ENCODE peak calls at places on chromosome 19, in six cellular contexts. O is erythroblast; A is nephron progenitor cell; J is occipital lobe; S is activated CD4-positive, alpha-beta T cell treated with anti-CD3 and anti-CD28 coated beads, Interleukin-2, amount 50 U/mL, for 48 hours; N is effector CD4-positive, alpha-beta T cell. V is an unnamed sample.

GRCh38 chr19:29245221-29245620 is 32.3 kb upstream of the UQCRFS1 start:
- DNase-seq in J (no peak), N (no peak), S (no peak), A (no peak), O (no peak), V (no peak)

GRCh38 chr19:34096020-34096915 is 76.0 kb upstream of the LSM14A start:
- DNase-seq in O (peak; percentile 54), A (no peak), N (no peak), S (no peak), J (no peak), V (no peak)

GRCh38 chr19:45091031-45091918 is 1.7 kb upstream of the PPP1R37 start:
- DNase-seq in N (peak; percentile 97), J (peak; percentile 98), A (peak; percentile 100), O (peak; percentile 99), S (peak; percentile 94), V (peak; percentile 93)

GRCh38 chr19:40614595-40615411 is 13.6 kb downstream of the LTBP4 start:
- DNase-seq in S (peak; percentile 100), N (peak; percentile 72), A (peak; percentile 80), O (peak; percentile 91), J (no peak), V (peak; percentile 77)

GRCh38 chr19:1837222-1837565 is 11.1 kb downstream of the REXO1 start:
- DNase-seq in O (no peak), S (no peak), A (no peak), J (no peak), N (no peak), V (no peak)

GRCh38 chr19:29596080-29596479 is 10.0 kb upstream of the POP4 start:
- DNase-seq in J (no peak), N (no peak), O (no peak), A (peak; percentile 48), S (no peak), V (no peak)

GRCh38 chr19:1449467-1450442 is at the start of gene APC2:
- DNase-seq in S (no peak), A (peak; percentile 77), N (no peak), O (no peak), J (peak; percentile 86), V (no peak)

GRCh38 chr19:33514885-33515485 is 6.6 kb downstream of the PEPD start:
- DNase-seq in N (no peak), S (no peak), J (no peak), A (no peak), O (no peak), V (no peak)

GRCh38 chr19:13817615-13818371 is 22.6 kb downstream of the ZSWIM4 start:
- DNase-seq in N (no peak), J (no peak), S (no peak), O (peak; percentile 60), A (peak; percentile 75), V (no peak)

GRCh38 chr19:46691948-46692347 is 25.0 kb downstream of the PRKD2 start:
- DNase-seq in N (no peak), S (no peak), O (no peak), A (no peak), J (no peak), V (no peak)

GRCh38 chr19:54521022-54521859 is 18.6 kb downstream of the LAIR2 start:
- DNase-seq in A (no peak), N (no peak), J (no peak), S (peak; percentile 5), O (no peak), V (no peak)

GRCh38 chr19:43783636-43784035 is 2.9 kb upstream of the KCNN4 start:
- DNase-seq in J (no peak), A (no peak), S (no peak), N (no peak), O (no peak), V (no peak)

GRCh38 chr19:3250675-3251074 is 26.2 kb downstream of the CELF5 start:
- DNase-seq in S (peak; percentile 56), O (no peak), A (peak; percentile 28), N (peak; percentile 25), J (no peak), V (no peak)

GRCh38 chr19:31334849-31335624 is 14.2 kb downstream of the TSHZ3 start:
- DNase-seq in A (no peak), O (no peak), S (no peak), N (no peak), J (no peak), V (no peak)

GRCh38 chr19:28578786-28579505 is 634.0 kb downstream of the UQCRFS1 start:
- DNase-seq in N (no peak), J (no peak), A (no peak), S (no peak), O (no peak), V (no peak)

GRCh38 chr19:57934820-57935665 is at the start of gene ZNF418:
- DNase-seq in O (peak; percentile 76), A (peak; percentile 56), S (peak; percentile 26), J (peak; percentile 72), N (no peak), V (no peak)

GRCh38 chr19:35869327-35870123 is 1.2 kb downstream of the APLP1 start:
- DNase-seq in J (peak; percentile 81), S (peak; percentile 86), A (peak; percentile 95), O (peak; percentile 87), N (peak; percentile 65), V (peak; percentile 69)

GRCh38 chr19:40754611-40755247 is 3.7 kb downstream of the SNRPA start:
- DNase-seq in S (peak; percentile 80), A (no peak), N (no peak), O (no peak), J (no peak), V (no peak)

GRCh38 chr19:14006766-14007562 is 844 bp upstream of the RFX1 start:
- DNase-seq in J (no peak), A (peak; percentile 90), S (peak; percentile 84), O (peak; percentile 97), N (no peak), V (no peak)

GRCh38 chr19:51467864-51468544 is 9.8 kb upstream of the SIGLEC8 start:
- DNase-seq in J (no peak), O (no peak), A (no peak), S (no peak), N (no peak), V (no peak)

GRCh38 chr19:49347835-49348234 is 12.6 kb downstream of the CD37 start:
- DNase-seq in S (no peak), O (no peak), J (no peak), N (no peak), A (no peak), V (no peak)

GRCh38 chr19:3882041-3882384 is 1.5 kb downstream of the ATCAY start:
- DNase-seq in N (no peak), J (no peak), A (no peak), S (no peak), O (no peak), V (no peak)

GRCh38 chr19:9914001-9914314 is 22.4 kb downstream of the OLFM2 start:
- DNase-seq in J (no peak), N (no peak), O (no peak), S (no peak), A (no peak), V (no peak)

GRCh38 chr19:9636018-9636417 is 15.0 kb upstream of the ZNF561 start:
- DNase-seq in J (no peak), S (no peak), O (no peak), N (no peak), A (no peak), V (no peak)

GRCh38 chr19:23810496-23810895 is 51.8 kb upstream of the ZNF681 start:
- DNase-seq in A (no peak), J (no peak), O (no peak), N (no peak), S (no peak), V (no peak)

GRCh38 chr19:13303381-13304129 is 153.3 kb downstream of the IER2 start:
- DNase-seq in S (no peak), J (no peak), O (no peak), A (no peak), N (no peak), V (no peak)

GRCh38 chr19:15540435-15540834 is 32.1 kb downstream of the CYP4F22 start:
- DNase-seq in S (no peak), N (no peak), J (no peak), O (no peak), A (no peak), V (no peak)

GRCh38 chr19:39083599-39083982 is 577 bp upstream of the ACP7 start:
- DNase-seq in J (no peak), A (no peak), N (no peak), S (no peak), O (no peak), V (no peak)

GRCh38 chr19:12841094-12841493 is 2.8 kb downstream of the MAST1 start:
- DNase-seq in A (peak; percentile 94), J (peak; percentile 42), N (no peak), O (peak; percentile 79), S (no peak), V (no peak)

GRCh38 chr19:12985049-12985776 is 10.1 kb upstream of the NFIX start:
- DNase-seq in J (peak; percentile 81), S (no peak), N (no peak), A (no peak), O (peak; percentile 71), V (no peak)

GRCh38 chr19:17835182-17836006 is 12.4 kb downstream of the JAK3 start:
- DNase-seq in O (no peak), J (no peak), S (no peak), A (no peak), N (no peak), V (no peak)

GRCh38 chr19:52196256-52196967 is 6.6 kb downstream of the PPP2R1A start:
- DNase-seq in A (no peak), S (no peak), J (no peak), O (no peak), N (no peak), V (no peak)

GRCh38 chr19:16257509-16258002 is 59.8 kb downstream of the AP1M1 start:
- DNase-seq in J (no peak), S (no peak), O (no peak), A (no peak), N (no peak), V (no peak)

GRCh38 chr19:19552811-19553210 is 14.7 kb downstream of the CILP2 start:
- DNase-seq in O (no peak), A (peak; percentile 71), N (no peak), S (peak; percentile 38), J (no peak), V (no peak)

GRCh38 chr19:46660601-46661019 is 372 bp downstream of the DACT3 start:
- DNase-seq in O (no peak), J (no peak), N (no peak), S (no peak), A (no peak), V (no peak)

GRCh38 chr19:17292301-17293074 is 10.7 kb downstream of the ABHD8 start:
- DNase-seq in A (peak; percentile 92), O (peak; percentile 87), J (no peak), S (peak; percentile 83), N (peak; percentile 72), V (peak; percentile 59)

GRCh38 chr19:23822735-23823134 is 64.0 kb upstream of the ZNF681 start:
- DNase-seq in N (no peak), O (no peak), A (no peak), S (no peak), J (no peak), V (no peak)

GRCh38 chr19:32257326-32258073 is 87.9 kb upstream of the ZNF507 start:
- DNase-seq in A (no peak), N (no peak), J (no peak), O (no peak), S (no peak), V (no peak)

GRCh38 chr19:11373885-11374448 is 499 bp upstream of the SWSAP1 start:
- DNase-seq in S (no peak), N (no peak), J (no peak), A (no peak), O (no peak), V (no peak)

V was measured in T-helper 22 cell.